ENCODE peak calls at places on chromosomes 13 and 19, in six cellular contexts. P, L, E, V, F and Q are unnamed samples.
A peak's percentile ranks its signal among the peaks of the same experiment; 100 is the strongest.

GRCh38 chr19:29290853-29291252 is 77.9 kb upstream of the UQCRFS1 start:
- DNase-seq in L (no peak), V (no peak), F (no peak), P (no peak), E (no peak), Q (no peak)

GRCh38 chr19:48290923-48291700 is 21.2 kb downstream of the ZNF114 start:
- DNase-seq in V (peak; percentile 94), P (peak; percentile 56), E (peak; percentile 88), F (peak; percentile 77), L (peak; percentile 81), Q (peak; percentile 31)

GRCh38 chr13:75365724-75366173 is 116.2 kb downstream of the TBC1D4 start:
- DNase-seq in V (no peak), L (no peak), F (no peak), E (no peak), P (no peak), Q (no peak)

GRCh38 chr13:83563499-83563898 is 318.8 kb downstream of the SLITRK1 start:
- DNase-seq in E (no peak), V (no peak), P (no peak), L (no peak), F (no peak), Q (no peak)

GRCh38 chr13:109844396-109844795 is 58.0 kb upstream of the IRS2 start:
- DNase-seq in F (no peak), P (no peak), V (no peak), L (no peak), E (no peak), Q (no peak)

GRCh38 chr19:32823747-32824102 is 45.8 kb downstream of the SLC7A9 start:
- DNase-seq in L (no peak), V (no peak), F (no peak), E (no peak), P (no peak), Q (no peak)

GRCh38 chr13:40095695-40096356 is 440.4 kb downstream of the COG6 start:
- DNase-seq in P (no peak), L (no peak), F (no peak), V (no peak), E (no peak), Q (no peak)

GRCh38 chr13:76937416-76937815 is 10.9 kb upstream of the ACOD1 start:
- DNase-seq in V (no peak), F (no peak), E (no peak), L (no peak), P (no peak), Q (no peak)

GRCh38 chr13:40974460-40975407 is 44.4 kb downstream of the ELF1 start:
- DNase-seq in F (no peak), L (no peak), P (peak; percentile 46), V (no peak), E (no peak), Q (peak; percentile 23)

GRCh38 chr19:35269425-35270117 is 809 bp downstream of the USF2 start:
- DNase-seq in P (peak; percentile 77), F (peak; percentile 75), E (peak; percentile 93), L (no peak), V (peak; percentile 96), Q (peak; percentile 68)

GRCh38 chr19:1265611-1266115 is 3.5 kb upstream of the CIRBP start:
- DNase-seq in V (peak; percentile 88), E (peak; percentile 81), L (no peak), F (no peak), P (no peak), Q (no peak)

GRCh38 chr13:45119469-45119989 is 781 bp upstream of the GTF2F2 start:
- DNase-seq in L (no peak), V (no peak), F (peak; percentile 65), E (no peak), P (peak; percentile 19), Q (peak; percentile 70)

GRCh38 chr19:33771308-33772101 is 25.2 kb upstream of the KCTD15 start:
- DNase-seq in V (peak; percentile 87), F (peak; percentile 73), L (peak; percentile 29), E (peak; percentile 79), P (peak; percentile 60), Q (peak; percentile 48)

GRCh38 chr13:81293594-81294164 is 952.8 kb upstream of the SPRY2 start:
- DNase-seq in P (no peak), L (no peak), F (no peak), V (no peak), E (no peak), Q (no peak)

GRCh38 chr19:8648240-8648639 is 17.8 kb downstream of the NFILZ start:
- DNase-seq in P (no peak), E (no peak), L (no peak), F (no peak), V (peak; percentile 31), Q (no peak)

GRCh38 chr19:18225702-18226468 is at the start of gene PDE4C:
- DNase-seq in F (no peak), P (no peak), V (peak; percentile 67), E (no peak), L (no peak), Q (no peak)

GRCh38 chr13:41944635-41945401 is 16.1 kb downstream of the VWA8 start:
- DNase-seq in E (no peak), V (no peak), F (no peak), L (no peak), P (no peak), Q (no peak)

GRCh38 chr13:53010374-53011105 is 18.1 kb upstream of the OLFM4 start:
- DNase-seq in P (no peak), F (no peak), V (no peak), E (no peak), L (no peak), Q (no peak)

GRCh38 chr13:110347535-110348308 is 40.6 kb downstream of the COL4A2 start:
- DNase-seq in E (peak; percentile 66), F (no peak), P (no peak), L (no peak), V (peak; percentile 67), Q (no peak)

GRCh38 chr19:30171795-30172642 is 200.2 kb upstream of the ZNF536 start:
- DNase-seq in P (no peak), V (no peak), F (no peak), L (no peak), E (no peak), Q (no peak)

GRCh38 chr19:43452517-43453045 is 12.8 kb downstream of the LYPD3 start:
- DNase-seq in F (no peak), P (no peak), V (no peak), E (no peak), L (no peak), Q (no peak)

GRCh38 chr13:44694842-44695241 is 118.7 kb upstream of the TSC22D1 start:
- DNase-seq in F (no peak), P (no peak), L (no peak), E (no peak), V (no peak), Q (no peak)

GRCh38 chr19:676343-677105 is at the start of gene FSTL3:
- DNase-seq in V (peak; percentile 85), F (no peak), L (no peak), P (no peak), E (peak; percentile 74), Q (no peak)

GRCh38 chr19:55247621-55248099 is 11.2 kb downstream of the PPP6R1 start:
- DNase-seq in P (no peak), F (no peak), E (peak; percentile 70), L (no peak), V (no peak), Q (no peak)

GRCh38 chr19:2491130-2491801 is 15.3 kb downstream of the GADD45B start:
- DNase-seq in P (peak; percentile 64), L (no peak), E (no peak), F (no peak), V (peak; percentile 68), Q (no peak)

GRCh38 chr13:94664889-94665288 is 47.5 kb downstream of the SOX21 start:
- DNase-seq in V (no peak), F (no peak), L (no peak), P (no peak), E (no peak), Q (no peak)

GRCh38 chr13:73519720-73520119 is 460.9 kb downstream of the KLF5 start:
- DNase-seq in P (no peak), F (no peak), L (no peak), V (no peak), E (no peak), Q (no peak)

GRCh38 chr13:78562237-78562889 is 41.0 kb downstream of the POU4F1 start:
- DNase-seq in V (no peak), P (peak; percentile 31), F (no peak), E (no peak), L (no peak), Q (no peak)

GRCh38 chr19:4083677-4084546 is 17.2 kb upstream of the ZBTB7A start:
- DNase-seq in E (no peak), P (no peak), F (no peak), V (no peak), L (no peak), Q (no peak)

GRCh38 chr19:11737964-11738745 is 591 bp downstream of the ZNF823 start:
- DNase-seq in E (peak; percentile 70), P (peak; percentile 47), V (peak; percentile 69), F (peak; percentile 41), L (no peak), Q (peak; percentile 14)

GRCh38 chr19:10286803-10287737 is at the start of gene ICAM4:
- DNase-seq in F (peak; percentile 36), P (no peak), V (peak; percentile 97), E (peak; percentile 91), L (no peak), Q (no peak)

GRCh38 chr19:2477141-2477710 is 1.3 kb downstream of the GADD45B start:
- DNase-seq in L (no peak), F (peak; percentile 44), P (no peak), V (peak; percentile 82), E (peak; percentile 61), Q (no peak)

GRCh38 chr13:38590796-38591507 is 95.9 kb upstream of the FREM2 start:
- DNase-seq in L (no peak), P (no peak), F (no peak), E (no peak), V (no peak), Q (no peak)

GRCh38 chr19:42561512-42561911 is 33.2 kb downstream of the CEACAM8 start:
- DNase-seq in E (no peak), L (no peak), V (no peak), P (no peak), F (no peak), Q (no peak)

GRCh38 chr19:43532571-43532961 is 422 bp upstream of the ZNF575 start:
- DNase-seq in F (no peak), V (peak; percentile 86), L (no peak), P (peak; percentile 61), E (peak; percentile 76), Q (no peak)

GRCh38 chr19:275958-276646 is 15.1 kb downstream of the PLPP2 start:
- DNase-seq in P (no peak), E (no peak), F (no peak), L (no peak), V (no peak), Q (no peak)

GRCh38 chr13:27830010-27830409 is 37.7 kb downstream of the GSX1 start:
- DNase-seq in L (no peak), V (peak; percentile 80), P (peak; percentile 80), F (peak; percentile 73), E (peak; percentile 73), Q (peak; percentile 42)

GRCh38 chr19:12639901-12640613 is 26.5 kb downstream of the MAN2B1 start:
- DNase-seq in P (peak; percentile 86), F (peak; percentile 90), E (peak; percentile 91), V (peak; percentile 92), L (peak; percentile 77), Q (peak; percentile 69)

GRCh38 chr19:51346742-51347141 is 4.8 kb upstream of the VSIG10L start:
- DNase-seq in F (no peak), E (peak; percentile 35), P (no peak), L (no peak), V (no peak), Q (no peak)

GRCh38 chr13:52906122-52906903 is 57.9 kb upstream of the PCDH8 start:
- DNase-seq in V (no peak), L (no peak), E (no peak), F (no peak), P (no peak), Q (no peak)